ENCODE peak calls at places on chromosomes 5 and 9, in six cellular contexts. One of them, this sample, is unnamed.

GRCh38 chr9:84325347-84325982 is 15.1 kb downstream of the SLC28A3 start:
- DNase-seq in breast epithelium: no peak
- DNase-seq in CD8-positive, alpha-beta T cell: no peak
- DNase-seq in mucosa of descending colon: no peak
- DNase-seq in IMR-90: peak
- DNase-seq in left lung: no peak
- DNase-seq in this sample: no peak

GRCh38 chr9:117278020-117278419 is 136.8 kb downstream of the ASTN2 start:
- DNase-seq in left lung: no peak
- DNase-seq in breast epithelium: no peak
- DNase-seq in mucosa of descending colon: no peak
- DNase-seq in IMR-90: no peak
- DNase-seq in CD8-positive, alpha-beta T cell: no peak
- DNase-seq in this sample: no peak

GRCh38 chr9:103902263-103902662 is 191.8 kb upstream of the SMC2 start:
- DNase-seq in left lung: no peak
- DNase-seq in breast epithelium: no peak
- DNase-seq in mucosa of descending colon: no peak
- DNase-seq in IMR-90: no peak
- DNase-seq in CD8-positive, alpha-beta T cell: no peak
- DNase-seq in this sample: no peak

GRCh38 chr5:101160002-101160401 is 256.9 kb upstream of the ST8SIA4 start:
- DNase-seq in IMR-90: no peak
- DNase-seq in left lung: no peak
- DNase-seq in breast epithelium: no peak
- DNase-seq in mucosa of descending colon: no peak
- DNase-seq in CD8-positive, alpha-beta T cell: no peak
- DNase-seq in this sample: no peak

GRCh38 chr5:95375591-95375990 is 15.6 kb upstream of the FAM81B start:
- DNase-seq in breast epithelium: no peak
- DNase-seq in CD8-positive, alpha-beta T cell: no peak
- DNase-seq in left lung: no peak
- DNase-seq in mucosa of descending colon: no peak
- DNase-seq in IMR-90: peak
- DNase-seq in this sample: no peak

GRCh38 chr5:62149894-62150293 is 156.1 kb upstream of the KIF2A start:
- DNase-seq in CD8-positive, alpha-beta T cell: no peak
- DNase-seq in left lung: no peak
- DNase-seq in breast epithelium: no peak
- DNase-seq in mucosa of descending colon: no peak
- DNase-seq in IMR-90: no peak
- DNase-seq in this sample: no peak

GRCh38 chr5:95709967-95710650 is 21.0 kb upstream of the RHOBTB3 start:
- DNase-seq in left lung: no peak
- DNase-seq in IMR-90: no peak
- DNase-seq in mucosa of descending colon: no peak
- DNase-seq in breast epithelium: no peak
- DNase-seq in CD8-positive, alpha-beta T cell: no peak
- DNase-seq in this sample: no peak

GRCh38 chr5:181120761-181121160 is 10.2 kb downstream of the OR2V1 start:
- DNase-seq in left lung: no peak
- DNase-seq in CD8-positive, alpha-beta T cell: no peak
- DNase-seq in breast epithelium: no peak
- DNase-seq in mucosa of descending colon: no peak
- DNase-seq in IMR-90: no peak
- DNase-seq in this sample: no peak

GRCh38 chr9:137045294-137046093 is 483 bp downstream of the NPDC1 start:
- DNase-seq in left lung: no peak
- DNase-seq in CD8-positive, alpha-beta T cell: no peak
- DNase-seq in IMR-90: peak
- DNase-seq in breast epithelium: no peak
- DNase-seq in mucosa of descending colon: no peak
- DNase-seq in this sample: peak

GRCh38 chr9:33239922-33240321 is at the start of gene SPINK4:
- DNase-seq in breast epithelium: no peak
- DNase-seq in left lung: no peak
- DNase-seq in IMR-90: peak
- DNase-seq in CD8-positive, alpha-beta T cell: no peak
- DNase-seq in mucosa of descending colon: no peak
- DNase-seq in this sample: no peak

GRCh38 chr5:180645609-180646204 is 3.7 kb downstream of the FLT4 start:
- DNase-seq in mucosa of descending colon: no peak
- DNase-seq in CD8-positive, alpha-beta T cell: no peak
- DNase-seq in IMR-90: no peak
- DNase-seq in left lung: no peak
- DNase-seq in breast epithelium: no peak
- DNase-seq in this sample: no peak

GRCh38 chr5:40442346-40442745 is 237.4 kb upstream of the PTGER4 start:
- DNase-seq in breast epithelium: no peak
- DNase-seq in mucosa of descending colon: no peak
- DNase-seq in IMR-90: peak
- DNase-seq in left lung: no peak
- DNase-seq in CD8-positive, alpha-beta T cell: no peak
- DNase-seq in this sample: peak

GRCh38 chr9:134671341-134672113 is 29.9 kb downstream of the COL5A1 start:
- DNase-seq in breast epithelium: no peak
- DNase-seq in left lung: peak
- DNase-seq in mucosa of descending colon: peak
- DNase-seq in CD8-positive, alpha-beta T cell: no peak
- DNase-seq in IMR-90: no peak
- DNase-seq in this sample: peak

GRCh38 chr9:127345566-127345965 is 51.4 kb upstream of the SLC2A8 start:
- DNase-seq in breast epithelium: no peak
- DNase-seq in mucosa of descending colon: no peak
- DNase-seq in CD8-positive, alpha-beta T cell: no peak
- DNase-seq in IMR-90: no peak
- DNase-seq in left lung: no peak
- DNase-seq in this sample: no peak

GRCh38 chr5:177128551-177128976 is 5.0 kb upstream of the NSD1 start:
- DNase-seq in IMR-90: no peak
- DNase-seq in CD8-positive, alpha-beta T cell: no peak
- DNase-seq in left lung: no peak
- DNase-seq in breast epithelium: no peak
- DNase-seq in mucosa of descending colon: peak
- DNase-seq in this sample: no peak

GRCh38 chr5:177122566-177122965 is 11.0 kb upstream of the NSD1 start:
- DNase-seq in left lung: no peak
- DNase-seq in mucosa of descending colon: peak
- DNase-seq in breast epithelium: no peak
- DNase-seq in IMR-90: no peak
- DNase-seq in CD8-positive, alpha-beta T cell: no peak
- DNase-seq in this sample: no peak

GRCh38 chr5:177124486-177124991 is 9.0 kb upstream of the NSD1 start:
- DNase-seq in CD8-positive, alpha-beta T cell: no peak
- DNase-seq in IMR-90: no peak
- DNase-seq in breast epithelium: no peak
- DNase-seq in mucosa of descending colon: no peak
- DNase-seq in left lung: no peak
- DNase-seq in this sample: no peak

GRCh38 chr5:177126771-177127170 is 6.8 kb upstream of the NSD1 start:
- DNase-seq in CD8-positive, alpha-beta T cell: no peak
- DNase-seq in breast epithelium: no peak
- DNase-seq in IMR-90: no peak
- DNase-seq in mucosa of descending colon: no peak
- DNase-seq in left lung: no peak
- DNase-seq in this sample: no peak

DNA sequence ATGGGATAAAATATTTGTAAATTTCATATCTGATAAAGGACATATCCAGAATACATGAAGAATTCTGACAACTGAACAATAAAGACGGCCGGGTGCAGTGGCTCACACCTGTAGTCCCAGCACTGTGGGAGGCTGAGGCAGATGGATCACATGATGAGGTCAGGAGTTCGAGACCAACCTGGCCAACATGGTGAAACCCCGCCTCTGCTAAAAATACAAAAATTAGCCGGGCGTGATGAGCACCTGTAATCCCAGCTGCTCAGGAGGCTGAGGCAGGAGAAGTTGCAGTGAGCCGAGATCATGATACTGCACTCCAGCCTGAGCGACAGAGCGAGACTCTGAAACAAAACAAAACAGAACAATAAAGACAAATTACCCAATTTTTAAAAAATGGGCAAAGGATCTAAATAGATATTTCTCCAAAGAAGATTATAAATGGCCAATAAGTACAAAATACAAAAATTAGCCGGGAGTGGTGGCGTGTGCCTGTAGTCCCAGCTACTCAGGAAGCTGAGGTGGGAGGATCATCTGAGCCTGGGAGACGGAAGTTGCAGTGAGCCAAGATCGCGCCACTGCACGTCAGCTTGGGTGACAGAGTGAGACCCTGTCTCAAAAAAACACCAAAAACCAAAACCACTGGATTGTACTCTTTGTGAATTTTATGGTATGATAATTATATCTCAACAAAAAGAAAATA is 9.6 kb upstream of the NSD1 start:
- DNase-seq in left lung: no peak
- DNase-seq in mucosa of descending colon: peak
- DNase-seq in CD8-positive, alpha-beta T cell: no peak
- DNase-seq in breast epithelium: no peak
- DNase-seq in IMR-90: no peak
- DNase-seq in this sample: no peak
- H3K4me3 ChIP-seq in left lung: no peak
- H3K4me3 ChIP-seq in mucosa of descending colon: no peak
- H3K4me3 ChIP-seq in CD8-positive, alpha-beta T cell: no peak
- H3K4me3 ChIP-seq in breast epithelium: no peak
- H3K4me3 ChIP-seq in IMR-90: no peak
- H3K4me3 ChIP-seq in this sample: no peak

DNA sequence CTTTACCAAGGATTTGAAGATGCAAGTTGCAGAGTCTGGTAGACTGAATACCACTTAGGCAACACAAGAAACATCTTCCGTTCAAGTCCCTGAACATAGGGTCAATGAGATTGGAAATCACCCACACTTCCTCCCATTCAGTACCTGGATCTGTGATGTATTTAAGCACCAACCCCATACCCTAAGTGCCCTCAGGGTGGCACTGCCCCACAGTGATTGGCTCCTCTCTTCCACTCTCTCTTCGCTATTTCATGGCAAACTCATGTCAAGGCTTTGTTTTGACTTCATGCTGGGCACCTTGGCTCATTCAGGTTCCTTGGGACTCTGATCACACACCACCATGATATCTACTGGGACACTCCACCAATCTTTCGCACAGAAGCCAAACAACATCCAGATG is 53.7 kb downstream of the GGTA1 start:
- DNase-seq in CD8-positive, alpha-beta T cell: no peak
- DNase-seq in breast epithelium: no peak
- DNase-seq in mucosa of descending colon: no peak
- DNase-seq in left lung: no peak
- DNase-seq in IMR-90: no peak
- DNase-seq in this sample: no peak
- TF ChIP-seq CTCF in CD8-positive, alpha-beta T cell: no peak
- TF ChIP-seq CTCF in breast epithelium: no peak
- TF ChIP-seq CTCF in mucosa of descending colon: no peak
- TF ChIP-seq CTCF in left lung: no peak
- TF ChIP-seq CTCF in IMR-90: no peak
- TF ChIP-seq CTCF in this sample: no peak

DNA sequence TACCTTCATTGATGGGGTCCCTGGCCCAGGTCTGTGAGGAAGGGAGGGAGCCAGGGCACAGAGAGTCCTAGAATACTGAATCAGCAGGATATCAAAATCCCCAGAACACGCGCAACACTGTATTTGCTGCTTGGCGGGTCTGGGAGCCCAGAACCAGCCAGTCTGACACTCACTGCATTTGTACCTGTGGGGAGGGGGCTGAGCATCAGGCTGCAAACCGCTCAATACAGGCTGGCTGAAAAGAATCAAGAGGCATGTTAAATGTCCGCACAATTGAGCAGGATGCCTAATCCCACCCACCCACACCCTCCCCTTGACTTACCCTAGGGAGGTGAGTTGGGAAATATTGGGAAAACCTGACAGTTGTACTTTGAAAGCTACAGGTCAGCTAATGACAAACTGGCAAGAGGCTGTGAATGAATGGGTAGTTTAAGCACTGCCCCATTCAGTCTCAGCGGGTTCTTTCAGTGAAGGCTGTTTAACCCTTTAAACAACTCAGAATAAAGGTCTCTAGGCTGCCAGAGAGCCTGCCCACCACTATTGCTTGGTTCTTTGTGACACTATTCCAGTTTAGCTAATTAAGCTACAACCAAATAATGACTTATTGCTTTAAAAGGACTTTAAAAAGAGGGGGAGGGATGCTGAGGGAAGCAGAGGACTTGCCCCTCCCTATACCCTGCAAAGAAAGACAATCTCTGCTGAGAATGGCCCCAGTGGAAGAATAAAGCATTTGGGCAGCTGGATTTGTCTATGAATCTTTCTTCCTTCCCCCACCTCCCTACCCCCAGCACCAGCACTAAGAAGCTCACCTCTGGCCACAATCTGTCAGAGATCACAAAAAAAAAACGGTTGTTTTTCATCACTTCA is 5.0 kb downstream of the SPRY4 start:
- DNase-seq in IMR-90: no peak
- DNase-seq in left lung: no peak
- DNase-seq in CD8-positive, alpha-beta T cell: no peak
- DNase-seq in mucosa of descending colon: no peak
- DNase-seq in breast epithelium: no peak
- DNase-seq in this sample: no peak
- H3K4me3 ChIP-seq in IMR-90: peak
- H3K4me3 ChIP-seq in left lung: peak
- H3K4me3 ChIP-seq in CD8-positive, alpha-beta T cell: no peak
- H3K4me3 ChIP-seq in mucosa of descending colon: no peak
- H3K4me3 ChIP-seq in breast epithelium: peak
- H3K4me3 ChIP-seq in this sample: peak

GRCh38 chr5:110625376-110625999 is 101.0 kb downstream of the TMEM232 start:
- DNase-seq in CD8-positive, alpha-beta T cell: no peak
- DNase-seq in breast epithelium: no peak
- DNase-seq in left lung: no peak
- DNase-seq in IMR-90: peak
- DNase-seq in mucosa of descending colon: no peak
- DNase-seq in this sample: peak
- TF ChIP-seq CTCF in CD8-positive, alpha-beta T cell: peak
- TF ChIP-seq CTCF in breast epithelium: peak
- TF ChIP-seq CTCF in left lung: no peak
- TF ChIP-seq CTCF in IMR-90: peak
- TF ChIP-seq CTCF in mucosa of descending colon: no peak
- TF ChIP-seq CTCF in this sample: no peak

GRCh38 chr5:1294839-1295649 is at the start of gene TERT:
- DNase-seq in left lung: peak
- DNase-seq in IMR-90: no peak
- DNase-seq in CD8-positive, alpha-beta T cell: peak
- DNase-seq in mucosa of descending colon: peak
- DNase-seq in breast epithelium: no peak
- DNase-seq in this sample: no peak
- H3K4me3 ChIP-seq in left lung: no peak
- H3K4me3 ChIP-seq in IMR-90: no peak
- H3K4me3 ChIP-seq in CD8-positive, alpha-beta T cell: peak
- H3K4me3 ChIP-seq in mucosa of descending colon: no peak
- H3K4me3 ChIP-seq in breast epithelium: peak
- H3K4me3 ChIP-seq in this sample: no peak

This sample was measured in astrocyte of the spinal cord.